ENCODE peak calls at places on chromosomes 6 and 20, in four cellular contexts. P is hippocampal formation, V is PC-3, B is NCI-H1417 treated with DMSO at 0.1 percent for 48 hours. W is an unnamed sample.

GRCh38 chr6:122947355-122947754 is 48.7 kb upstream of the CLVS2 start:
- DNase-seq in P (no peak), B (no peak), V (peak), W (peak)

GRCh38 chr6:109524129-109524528 is 41.1 kb upstream of the ZBTB24 start:
- DNase-seq in V (no peak), P (no peak), B (no peak), W (no peak)

GRCh38 chr6:16420715-16421461 is 182.5 kb downstream of the GMPR start:
- DNase-seq in V (peak), P (no peak), B (no peak), W (peak)

GRCh38 chr6:40550096-40550731 is 37.0 kb downstream of the LRFN2 start:
- DNase-seq in P (no peak), V (peak), B (no peak), W (peak)

GRCh38 chr6:112017169-112017568 is 36.7 kb upstream of the CCN6 start:
- DNase-seq in B (no peak), P (no peak), V (no peak), W (no peak)

GRCh38 chr6:31158863-31159855 is 770 bp downstream of the TCF19 start:
- DNase-seq in V (peak), B (no peak), P (no peak), W (peak)

GRCh38 chr6:166305562-166306117 is 2.6 kb downstream of the PRR18 start:
- DNase-seq in P (peak), B (no peak), V (no peak), W (no peak)

GRCh38 chr6:52389264-52389625 is 27.3 kb downstream of the PAQR8 start:
- DNase-seq in B (no peak), P (no peak), V (no peak), W (no peak)

GRCh38 chr6:70289299-70289698 is 13.6 kb downstream of the COL9A1 start:
- DNase-seq in V (no peak), B (no peak), P (peak), W (no peak)

GRCh38 chr6:4776493-4776966 is 326 bp downstream of the CDYL start:
- DNase-seq in V (no peak), B (no peak), P (no peak), W (peak)

GRCh38 chr6:157990321-157991066 is 8.8 kb downstream of the SYNJ2 start:
- DNase-seq in P (no peak), V (no peak), B (no peak), W (peak)

GRCh38 chr20:6075428-6076219 is 21.8 kb upstream of the LRRN4 start:
- DNase-seq in B (no peak), P (no peak), V (no peak), W (no peak)

GRCh38 chr6:87589693-87590416 is at the start of the genes ORC3 and RARS2:
- DNase-seq in B (peak), P (peak), V (peak), W (peak)